ENCODE peak calls at places on chromosomes 1 and 21, in five cellular contexts. X is ovary; H is neural progenitor cell; J is lower lobe of right lung; W is CD8-positive, alpha-beta T cell. B is an unnamed sample.

GRCh38 chr1:208267896-208268295 is 23.7 kb upstream of the PLXNA2 start:
- DNase-seq in J (no peak), H (no peak), W (no peak), X (no peak), B (no peak)

GRCh38 chr1:110561631-110562030 is 42.7 kb upstream of the KCNA10 start:
- DNase-seq in H (no peak), J (no peak), W (no peak), X (no peak), B (no peak)

GRCh38 chr1:30995990-30996612 is 69.4 kb downstream of the PUM1 start:
- DNase-seq in W (no peak), X (no peak), J (no peak), H (no peak), B (no peak)

GRCh38 chr1:111743679-111744101 is 4.5 kb upstream of the INKA2 start:
- DNase-seq in H (no peak), X (no peak), J (peak; percentile 27), W (no peak), B (no peak)

GRCh38 chr1:35688161-35688560 is 30.5 kb downstream of the C1orf216 start:
- DNase-seq in W (no peak), X (no peak), J (no peak), H (no peak), B (no peak)

GRCh38 chr1:42240964-42241755 is 76.6 kb upstream of the GUCA2A start:
- DNase-seq in X (no peak), J (no peak), W (no peak), H (no peak), B (no peak)

GRCh38 chr1:150877220-150877516 is 769 bp upstream of the ARNT start:
- DNase-seq in J (no peak), H (peak; percentile 15), X (no peak), W (peak; percentile 22), B (no peak)

GRCh38 chr1:83034846-83035245 is 964.1 kb downstream of the TTLL7 start:
- DNase-seq in W (no peak), J (no peak), X (no peak), H (no peak), B (no peak)

GRCh38 chr1:21317035-21317689 is 26.9 kb upstream of the ECE1 start:
- DNase-seq in W (no peak), H (no peak), X (peak; percentile 86), J (peak; percentile 73), B (peak; percentile 74)

GRCh38 chr21:46139686-46140085 is 15.7 kb downstream of the FTCD start:
- DNase-seq in X (no peak), H (no peak), W (no peak), J (no peak), B (no peak)

GRCh38 chr1:4207842-4208692 is 308.0 kb upstream of the C1orf174 start:
- DNase-seq in X (no peak), J (no peak), H (no peak), W (no peak), B (no peak)

GRCh38 chr1:206449566-206449965 is 20.7 kb upstream of the IKBKE start:
- DNase-seq in H (no peak), W (no peak), X (no peak), J (no peak), B (no peak)

GRCh38 chr1:42962641-42963377 is 4.1 kb upstream of the SLC2A1 start:
- DNase-seq in J (no peak), H (peak; percentile 84), W (no peak), X (no peak), B (peak; percentile 49)

GRCh38 chr1:239672256-239672655 is 285.9 kb downstream of the CHRM3 start:
- DNase-seq in J (no peak), H (no peak), X (no peak), W (no peak), B (no peak)
- H3K4me1 ChIP-seq in J (no peaks in the 10 kb centered on the region), H (peaks cover 16% of the 10 kb centered on the region), X (no peaks in the 10 kb centered on the region), W (no peaks in the 10 kb centered on the region), B (no peaks in the 10 kb centered on the region)

GRCh38 chr1:2923351-2923750 is 97.9 kb upstream of the ACTRT2 start:
- DNase-seq in W (no peak), H (no peak), J (no peak), X (no peak), B (no peak)
- H3K27me3 ChIP-seq in W (no peaks in the 10 kb centered on the region), H (no peaks in the 10 kb centered on the region), J (peaks cover 19% of the 10 kb centered on the region), X (no peaks in the 10 kb centered on the region), B (peaks cover 12% of the 10 kb centered on the region)

DNA sequence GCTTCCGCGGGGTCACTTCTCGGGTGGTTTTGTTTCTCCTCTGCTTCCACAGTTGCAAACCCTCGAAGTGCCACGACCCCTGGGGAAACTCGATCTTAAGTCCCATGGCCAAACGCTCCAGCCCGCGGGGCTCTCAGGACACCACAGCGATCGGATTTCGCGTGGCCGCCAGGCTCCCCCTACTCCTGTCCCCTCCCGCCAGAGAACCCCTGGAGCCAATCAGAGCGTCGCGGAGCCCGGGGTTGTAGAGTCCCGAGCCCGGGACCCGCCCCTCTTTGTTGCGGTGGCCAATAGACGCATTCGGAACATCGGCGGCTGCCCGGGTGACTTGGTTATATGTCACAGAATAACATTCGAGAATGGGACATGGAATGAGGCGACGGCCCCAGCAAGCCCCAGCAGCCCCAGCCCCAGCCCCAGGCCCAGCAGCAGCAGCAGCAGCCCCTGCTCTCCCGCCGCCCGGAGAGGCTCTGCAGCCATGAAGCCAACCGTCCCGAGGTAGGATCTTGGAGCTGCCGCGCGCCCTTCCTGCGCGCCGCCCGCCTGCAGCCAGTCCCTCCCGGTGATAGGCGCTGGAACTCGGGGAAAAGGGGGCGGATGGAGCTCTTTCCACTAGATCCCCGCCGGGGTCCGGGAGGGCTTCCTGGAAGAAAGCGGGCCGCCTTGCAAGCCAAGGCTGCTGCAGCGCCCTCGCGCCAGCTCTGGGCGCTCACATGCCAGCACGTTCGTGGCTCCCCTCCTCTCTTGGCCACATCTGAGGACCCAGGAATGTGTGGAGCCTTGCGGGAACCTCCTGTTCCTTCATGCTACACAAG is at the start of gene VASH2:
- DNase-seq in J (peak; percentile 84), X (peak; percentile 64), H (peak; percentile 96), W (peak; percentile 36), B (peak; percentile 94)
- TF ChIP-seq CTCF in J (no peak), X (no peak), H (no peak), W (no peak), B (no peak)

GRCh38 chr1:6424619-6425593 is at the start of gene ESPN:
- DNase-seq in X (no peak), H (peak; percentile 76), J (no peak), W (no peak), B (no peak)
- H3K4me1 ChIP-seq in X (no peaks in the 10 kb centered on the region), H (peaks cover 21% of the 10 kb centered on the region), J (peaks cover 34% of the 10 kb centered on the region), W (peaks cover 21% of the 10 kb centered on the region), B (no peaks in the 10 kb centered on the region)

GRCh38 chr21:18954415-18954972 is 550.9 kb upstream of the TMPRSS15 start:
- DNase-seq in X (no peak), W (no peak), J (no peak), H (peak; percentile 38), B (no peak)
- H3K27me3 ChIP-seq in X (no peaks in the 10 kb centered on the region), W (no peaks in the 10 kb centered on the region), J (no peaks in the 10 kb centered on the region), H (no peaks in the 10 kb centered on the region), B (no peaks in the 10 kb centered on the region)

DNA sequence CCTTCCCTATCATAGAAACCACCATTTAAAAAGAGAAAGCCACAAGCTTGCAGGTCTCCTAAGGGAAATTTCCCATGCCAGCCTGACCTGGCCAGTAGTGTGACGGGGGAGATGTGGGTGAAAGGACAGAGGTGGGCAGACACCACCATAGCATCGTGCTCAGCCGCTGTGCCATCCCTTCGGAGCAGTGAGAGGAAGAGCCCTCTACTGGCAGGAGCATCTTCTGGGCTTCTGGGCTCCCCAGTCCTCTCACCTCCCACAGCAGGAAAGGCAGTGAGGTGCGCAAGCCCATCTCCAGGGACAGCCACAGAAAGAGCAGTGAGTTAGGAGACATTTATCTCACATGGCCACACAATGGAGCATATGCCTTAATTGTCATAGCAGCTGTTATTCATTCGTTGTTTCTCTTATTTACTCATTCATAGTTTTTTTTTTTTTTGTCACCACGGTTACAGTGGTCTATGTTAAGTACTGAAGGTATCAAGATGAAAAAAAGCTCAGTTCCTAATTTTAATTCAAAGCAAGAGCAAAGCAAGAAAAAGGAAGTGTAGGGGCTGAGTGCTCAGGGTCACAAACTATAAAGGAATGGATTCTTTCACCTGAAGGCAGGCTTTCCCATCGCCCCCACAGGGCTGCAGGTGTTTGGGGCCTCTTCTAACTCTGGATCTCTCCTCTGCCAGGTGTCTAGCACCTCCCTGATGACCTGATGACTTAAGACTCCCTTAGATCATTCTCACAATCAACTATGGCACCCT is 48.8 kb upstream of the CAMK1G start:
- DNase-seq in J (no peak), X (no peak), W (no peak), H (no peak), B (peak; percentile 10)
- TF ChIP-seq CTCF in J (no peak), X (no peak), W (no peak), H (no peak), B (peak; percentile 33)

DNA sequence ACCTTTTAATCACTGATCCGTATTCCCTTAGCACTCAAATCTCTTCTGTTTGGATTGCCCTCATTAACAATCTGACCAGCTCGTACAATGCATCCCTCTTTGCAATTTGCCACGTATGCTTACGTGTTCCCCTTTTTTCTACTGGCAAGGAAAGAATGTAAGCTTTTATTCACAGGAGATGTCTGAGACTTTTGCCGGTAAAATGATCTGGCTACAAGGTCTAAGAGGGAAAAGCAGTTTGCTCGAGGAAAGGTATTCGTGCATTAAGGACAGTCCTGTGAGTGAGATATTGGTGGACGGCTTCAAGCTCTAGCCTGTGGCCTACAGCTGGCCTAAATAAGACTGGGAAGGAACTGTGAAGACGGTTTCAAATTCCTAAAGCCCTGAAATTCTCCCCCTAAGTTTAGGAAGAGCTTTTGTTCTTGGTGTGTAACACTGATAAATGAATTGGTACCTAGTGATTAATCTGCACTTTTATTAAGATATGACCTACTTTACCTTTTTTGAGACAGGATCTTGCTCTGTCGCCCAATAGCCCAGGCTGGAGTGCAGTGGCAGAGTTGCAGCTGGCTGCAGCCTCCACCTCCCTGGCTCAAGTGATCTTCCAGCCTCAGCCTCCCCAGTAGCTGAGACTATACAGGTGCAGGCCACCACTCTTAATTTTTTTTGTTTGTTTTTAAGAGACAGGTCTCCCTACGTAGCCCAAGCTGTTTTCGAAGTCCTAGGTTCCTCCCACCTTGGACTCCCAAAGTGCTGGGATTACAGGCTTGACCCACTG is 895 bp upstream of the UBR4 start:
- DNase-seq in J (no peak), W (no peak), H (peak; percentile 27), X (no peak), B (no peak)
- H3K4me1 ChIP-seq in J (peaks cover 55% of the 10 kb centered on the region), W (peaks cover 48% of the 10 kb centered on the region), H (peaks cover 27% of the 10 kb centered on the region), X (peaks cover 8% of the 10 kb centered on the region), B (no peaks in the 10 kb centered on the region)

GRCh38 chr1:156616463-156616862 is 2.8 kb upstream of the HAPLN2 start:
- DNase-seq in W (no peak), H (no peak), J (no peak), X (no peak), B (peak; percentile 91)

GRCh38 chr1:156622581-156623297 is 3.5 kb downstream of the HAPLN2 start:
- DNase-seq in X (no peak), W (no peak), H (no peak), J (no peak), B (no peak)

GRCh38 chr1:156615946-156616345 is 3.3 kb upstream of the HAPLN2 start:
- DNase-seq in X (no peak), W (no peak), J (no peak), H (no peak), B (no peak)

GRCh38 chr1:156618853-156619581 is at the start of gene HAPLN2:
- DNase-seq in W (no peak), X (no peak), J (no peak), H (peak; percentile 72), B (peak; percentile 64)

DNA sequence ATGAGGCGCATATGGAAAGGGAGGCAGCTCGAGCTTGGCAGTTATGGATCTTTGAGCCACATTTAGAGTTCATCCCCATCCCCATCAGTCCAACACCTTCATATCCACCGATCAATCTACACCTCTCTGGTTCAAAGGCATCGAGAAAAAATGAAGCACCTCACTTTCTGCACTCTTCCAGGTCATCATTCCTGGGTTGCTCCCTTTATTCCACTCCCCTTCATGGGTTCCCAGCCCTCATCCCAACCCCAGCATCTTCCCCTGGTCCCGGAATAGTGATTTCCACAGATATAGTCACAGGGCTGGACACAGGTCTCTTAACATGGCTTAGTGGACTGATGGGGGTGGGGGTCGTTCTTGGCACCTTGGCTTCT is 354 bp downstream of the HAPLN2 start:
- DNase-seq in H (no peak), J (no peak), W (no peak), X (no peak), B (no peak)
- H3K27me3 ChIP-seq in H (peaks cover 76% of the 10 kb centered on the region), J (peaks cover 45% of the 10 kb centered on the region), W (peaks cover 18% of the 10 kb centered on the region), X (no peaks in the 10 kb centered on the region), B (peaks cover 8% of the 10 kb centered on the region)